ENCODE peak calls at places on chromosomes 13 and 19, in six cellular contexts. U is suprapubic skin, K is keratinocyte, N is body of pancreas, A is left ventricle myocardium inferior, H is BJ. Y is an unnamed sample.
A peak's percentile ranks its signal among the peaks of the same experiment; 100 is the strongest.

GRCh38 chr13:113656015-113656588 is 1.9 kb downstream of the ATP4B start:
- DNase-seq in H (no peak), U (peak; percentile 74), K (no peak), A (peak; percentile 9), N (peak; percentile 6), Y (no peak)

GRCh38 chr13:71115301-71115700 is 751.7 kb downstream of the DACH1 start:
- DNase-seq in K (no peak), U (no peak), N (no peak), A (no peak), H (no peak), Y (no peak)

GRCh38 chr19:55504252-55504603 is 16.0 kb downstream of the SSC5D start:
- DNase-seq in K (no peak), A (no peak), N (no peak), U (no peak), H (no peak), Y (no peak)

GRCh38 chr19:47305309-47305751 is 4.3 kb upstream of the C5AR1 start:
- DNase-seq in A (peak; percentile 66), K (no peak), N (peak; percentile 90), H (peak; percentile 83), U (peak; percentile 91), Y (peak; percentile 52)

GRCh38 chr13:42814868-42815267 is 33.5 kb downstream of the FAM216B start:
- DNase-seq in H (peak; percentile 59), U (no peak), K (no peak), A (no peak), N (no peak), Y (no peak)

GRCh38 chr19:44741841-44742352 is 6.6 kb upstream of the BCL3 start:
- DNase-seq in A (peak; percentile 97), N (peak; percentile 100), K (peak; percentile 96), H (peak; percentile 98), U (peak; percentile 98), Y (no peak)

GRCh38 chr19:289651-290538 is 1.3 kb downstream of the PLPP2 start:
- DNase-seq in A (no peak), H (no peak), N (peak; percentile 92), U (no peak), K (peak; percentile 57), Y (no peak)

GRCh38 chr13:40120781-40121180 is 465.3 kb downstream of the COG6 start:
- DNase-seq in A (no peak), U (no peak), N (no peak), H (no peak), K (no peak), Y (no peak)

GRCh38 chr19:10517760-10518443 is 655 bp upstream of the S1PR5 start:
- DNase-seq in U (no peak), K (no peak), A (no peak), N (peak; percentile 38), H (no peak), Y (no peak)

GRCh38 chr19:45558399-45558878 is 26.2 kb downstream of the OPA3 start:
- DNase-seq in N (peak; percentile 55), K (no peak), A (no peak), H (no peak), U (no peak), Y (peak; percentile 39)

GRCh38 chr19:51136891-51137551 is 5.1 kb upstream of the SIGLEC7 start:
- DNase-seq in N (no peak), A (no peak), U (no peak), H (no peak), K (no peak), Y (no peak)

GRCh38 chr13:20053016-20053415 is 94.5 kb downstream of the ZMYM2 start:
- DNase-seq in H (no peak), U (no peak), N (no peak), A (no peak), K (no peak), Y (no peak)

GRCh38 chr13:22740264-22740663 is 440.5 kb upstream of the SGCG start:
- DNase-seq in H (no peak), K (no peak), A (no peak), N (no peak), U (no peak), Y (no peak)

GRCh38 chr13:73673931-73674330 is 460.3 kb downstream of the KLF12 start:
- DNase-seq in N (no peak), H (no peak), K (no peak), A (no peak), U (no peak), Y (no peak)

GRCh38 chr19:13363954-13364353 is 142.3 kb downstream of the CACNA1A start:
- DNase-seq in A (no peak), K (no peak), U (no peak), N (no peak), H (no peak), Y (no peak)

GRCh38 chr13:31267126-31267784 is 67.5 kb downstream of the B3GLCT start:
- DNase-seq in U (no peak), K (peak; percentile 38), A (no peak), H (no peak), N (no peak), Y (no peak)

GRCh38 chr13:28138012-28138755 is at the start of gene PAN3:
- DNase-seq in A (peak; percentile 94), U (peak; percentile 95), K (peak; percentile 21), N (peak; percentile 93), H (peak; percentile 44), Y (peak; percentile 97)

GRCh38 chr13:113561417-113562084 is 23.0 kb upstream of the TFDP1 start:
- DNase-seq in K (no peak), U (peak; percentile 55), H (no peak), A (no peak), N (no peak), Y (no peak)

GRCh38 chr13:52850396-52851152 is 2.1 kb upstream of the PCDH8 start:
- DNase-seq in A (peak; percentile 72), N (peak; percentile 65), K (no peak), U (no peak), H (no peak), Y (peak; percentile 75)

GRCh38 chr13:36862722-36863121 is 43.7 kb downstream of the RFXAP start:
- DNase-seq in U (no peak), H (no peak), A (no peak), N (no peak), K (no peak), Y (no peak)

GRCh38 chr13:44465318-44465717 is 91.7 kb downstream of the SERP2 start:
- DNase-seq in U (no peak), H (peak; percentile 12), N (no peak), A (no peak), K (no peak), Y (no peak)

GRCh38 chr19:47725759-47726401 is 12.7 kb downstream of the EHD2 start:
- DNase-seq in N (no peak), H (no peak), A (no peak), U (no peak), K (peak; percentile 84), Y (no peak)

GRCh38 chr19:11346104-11346940 is at the start of the genes CCDC159 and TMEM205:
- DNase-seq in K (peak; percentile 98), A (peak; percentile 98), H (peak; percentile 96), N (peak; percentile 99), U (peak; percentile 99), Y (peak; percentile 92)

GRCh38 chr19:55457683-55458457 is 3.6 kb downstream of the ISOC2 start:
- DNase-seq in H (no peak), K (no peak), U (no peak), N (no peak), A (no peak), Y (no peak)

GRCh38 chr19:5843295-5843927 is 3.9 kb upstream of the FUT6 start:
- DNase-seq in K (no peak), U (no peak), A (no peak), H (no peak), N (no peak), Y (no peak)

GRCh38 chr19:5838437-5839311 is 828 bp downstream of the FUT6 start:
- DNase-seq in H (no peak), N (no peak), U (no peak), A (no peak), K (no peak), Y (no peak)

GRCh38 chr19:5832527-5833216 is 6.8 kb downstream of the FUT6 start:
- DNase-seq in K (no peak), U (no peak), A (no peak), H (no peak), N (no peak), Y (no peak)

GRCh38 chr19:5839312-5840017 is at the start of gene FUT6:
- DNase-seq in A (no peak), U (no peak), H (no peak), K (no peak), N (no peak), Y (no peak)

GRCh38 chr19:5837768-5838364 is 1.6 kb downstream of the FUT6 start:
- DNase-seq in U (no peak), N (no peak), K (no peak), H (no peak), A (no peak), Y (no peak)
- H3K27me3 ChIP-seq in U (no peaks in the 10 kb centered on the region), N (no peaks in the 10 kb centered on the region), K (peaks cover 2% of the 10 kb centered on the region), H (peaks cover 4% of the 10 kb centered on the region), A (peaks cover 12% of the 10 kb centered on the region), Y (no peaks in the 10 kb centered on the region)

DNA sequence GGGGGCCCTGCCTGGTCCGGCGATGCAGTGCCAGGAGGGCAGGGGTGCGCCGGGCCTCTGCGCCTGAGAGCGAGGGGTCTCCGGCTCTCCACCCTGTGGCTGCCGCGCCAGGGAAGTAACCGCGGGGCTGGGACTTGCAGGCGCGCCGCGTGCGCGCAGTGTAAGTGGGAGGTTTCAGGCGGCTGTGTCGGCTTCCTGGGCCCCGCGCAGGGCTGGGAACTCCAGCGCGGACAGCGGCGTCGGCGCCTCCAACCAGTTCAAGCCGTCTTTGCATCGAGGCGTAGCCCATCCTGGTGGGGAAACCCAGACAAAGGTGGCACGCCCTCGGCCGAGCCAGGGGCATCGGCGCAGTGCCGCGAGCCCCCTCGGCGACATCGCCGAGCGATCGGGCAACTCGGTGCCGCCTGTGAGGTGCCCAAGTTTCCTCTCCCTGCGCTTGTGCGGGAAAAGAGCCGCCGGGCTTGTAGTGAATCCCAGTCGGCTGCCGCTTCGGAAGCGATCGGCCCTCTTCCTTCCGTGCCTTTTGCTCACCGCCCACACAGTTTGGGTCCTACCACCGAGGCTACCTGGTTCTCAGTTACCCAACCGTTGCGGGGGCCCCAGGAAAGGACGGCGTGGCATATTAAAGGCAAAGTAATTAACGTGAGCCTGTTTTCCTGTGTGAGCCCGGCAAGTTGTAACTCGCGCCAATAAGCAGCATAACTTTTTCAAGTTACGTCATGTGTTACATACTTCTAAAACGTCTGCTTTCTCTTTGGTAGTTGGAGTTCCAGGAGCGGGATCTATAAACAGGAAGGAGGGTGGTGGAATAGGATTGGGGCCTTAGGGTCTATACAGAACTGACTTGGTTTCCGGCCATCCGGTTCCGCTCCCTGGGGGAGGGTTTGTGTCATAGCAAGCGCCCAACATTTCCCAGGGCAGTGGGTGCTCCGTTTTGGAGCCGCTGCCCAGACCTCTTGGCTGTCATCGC is 1.2 kb downstream of the LRCH1 start:
- DNase-seq in N (peak; percentile 65), K (peak; percentile 69), A (peak; percentile 69), H (no peak), U (peak; percentile 83), Y (peak; percentile 86)
- TF ChIP-seq CTCF in N (no peak), K (peak; percentile 5), A (peak; percentile 44), H (peak; percentile 41), U (peak; percentile 23), Y (no peak)

GRCh38 chr13:81001828-81002385 is 661.0 kb upstream of the SPRY2 start:
- DNase-seq in K (no peak), A (no peak), N (no peak), H (no peak), U (no peak), Y (no peak)
- H3K4me3 ChIP-seq in K (no peak overlapping the region), A (no peak overlapping the region), N (no peak overlapping the region), H (no peak overlapping the region), U (no peak overlapping the region), Y (no peak overlapping the region)

DNA sequence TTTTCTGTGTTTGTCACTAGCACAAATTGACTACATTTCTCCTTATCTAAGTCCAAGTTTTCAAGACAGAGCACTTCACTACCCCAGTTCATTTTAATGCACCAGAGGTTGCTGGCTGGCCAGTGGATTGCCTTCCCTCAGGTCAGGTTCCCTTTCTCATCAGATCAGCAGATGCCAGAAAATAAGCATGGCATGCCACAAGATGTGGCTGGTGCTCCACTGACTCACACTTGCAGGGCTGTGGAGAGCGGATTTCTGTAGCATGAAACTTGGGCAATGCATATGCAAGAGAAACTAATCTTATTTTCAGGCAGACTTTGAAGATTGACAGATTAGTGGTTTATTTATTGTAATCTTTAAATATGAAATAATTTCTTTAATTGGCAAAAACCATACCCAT is 79.5 kb downstream of the RUBCNL start:
- DNase-seq in H (no peak), K (no peak), N (no peak), U (no peak), A (no peak), Y (no peak)
- H3K27me3 ChIP-seq in H (no peaks in the 10 kb centered on the region), K (no peaks in the 10 kb centered on the region), N (no peaks in the 10 kb centered on the region), U (no peaks in the 10 kb centered on the region), A (no peaks in the 10 kb centered on the region), Y (no peaks in the 10 kb centered on the region)

Y was measured in GM06990.